ENCODE peak calls at places on chromosome 2, in seven cellular contexts. P is CD4-positive, CD25-positive, alpha-beta regulatory T cell; F is H7; X is AG04450; M is hepatocyte; D is fibroblast of lung; U is PC-9. I is an unnamed sample.

GRCh38 chr2:158269143-158269542 is 167.5 kb downstream of the UPP2 start:
- DNase-seq in P (no peak), F (no peak), X (no peak), M (no peak), D (no peak), U (no peak), I (no peak)

GRCh38 chr2:222864296-222864695 is 3.5 kb downstream of the ACSL3 start:
- DNase-seq in P (no peak), F (peak; percentile 49), X (peak; percentile 44), M (peak; percentile 9), D (peak; percentile 84), U (peak; percentile 47), I (no peak)

GRCh38 chr2:198991431-198991830 is 466.3 kb downstream of the SATB2 start:
- DNase-seq in P (no peak), F (no peak), X (no peak), M (no peak), D (no peak), U (no peak), I (no peak)

GRCh38 chr2:226247289-226248275 is 552.0 kb downstream of the IRS1 start:
- DNase-seq in P (no peak), F (no peak), X (no peak), M (no peak), D (peak; percentile 15), U (no peak), I (no peak)

GRCh38 chr2:224847961-224848850 is 132.0 kb upstream of the CCDC195 start:
- DNase-seq in P (no peak), F (no peak), X (no peak), M (peak; percentile 32), D (peak; percentile 90), U (peak; percentile 50), I (no peak)

GRCh38 chr2:7672027-7672684 is 754.9 kb downstream of the RNF144A start:
- DNase-seq in P (no peak), F (peak; percentile 57), X (peak; percentile 4), M (peak; percentile 61), D (peak; percentile 67), U (peak; percentile 24), I (peak; percentile 19)

GRCh38 chr2:41432459-41432858 is 615.4 kb upstream of the PKDCC start:
- DNase-seq in P (no peak), F (no peak), X (no peak), M (no peak), D (no peak), U (no peak), I (no peak)

GRCh38 chr2:190636362-190636761 is 12.5 kb upstream of the NAB1 start:
- DNase-seq in P (no peak), F (no peak), X (no peak), M (no peak), D (peak; percentile 82), U (no peak), I (no peak)

GRCh38 chr2:71618327-71619113 is 165.2 kb downstream of the DYSF start:
- DNase-seq in P (no peak), F (peak; percentile 47), X (no peak), M (no peak), D (peak; percentile 3), U (peak; percentile 5), I (no peak)

GRCh38 chr2:25453199-25453903 is 111.6 kb upstream of the DNMT3A start:
- DNase-seq in P (no peak), F (no peak), X (no peak), M (peak; percentile 23), D (no peak), U (no peak), I (no peak)

GRCh38 chr2:54628957-54629356 is 94.5 kb upstream of the EML6 start:
- DNase-seq in P (no peak), F (no peak), X (no peak), M (no peak), D (no peak), U (no peak), I (no peak)

GRCh38 chr2:136114392-136114791 is 3.6 kb downstream of the CXCR4 start:
- DNase-seq in P (no peak), F (no peak), X (no peak), M (peak; percentile 27), D (no peak), U (no peak), I (no peak)

GRCh38 chr2:105114551-105114950 is 76.7 kb downstream of the MRPS9 start:
- DNase-seq in P (no peak), F (peak; percentile 71), X (peak; percentile 48), M (peak; percentile 72), D (peak; percentile 75), U (no peak), I (peak; percentile 37)

GRCh38 chr2:160214461-160215055 is 14.5 kb upstream of the ITGB6 start:
- DNase-seq in P (no peak), F (no peak), X (peak; percentile 59), M (peak; percentile 50), D (peak; percentile 79), U (peak; percentile 69), I (peak; percentile 88)

GRCh38 chr2:86747708-86748627 is 27.9 kb downstream of the RMND5A start:
- DNase-seq in P (no peak), F (peak; percentile 36), X (peak; percentile 53), M (peak; percentile 54), D (peak; percentile 94), U (no peak), I (no peak)

GRCh38 chr2:209917154-209917771 is 85.2 kb upstream of the RPE start:
- DNase-seq in P (no peak), F (no peak), X (no peak), M (no peak), D (no peak), U (no peak), I (no peak)

GRCh38 chr2:46814562-46814961 is 101.0 kb downstream of the MCFD2 start:
- DNase-seq in P (no peak), F (no peak), X (no peak), M (no peak), D (no peak), U (no peak), I (no peak)

GRCh38 chr2:40653829-40654228 is 201.9 kb upstream of the SLC8A1 start:
- DNase-seq in P (no peak), F (no peak), X (no peak), M (no peak), D (no peak), U (no peak), I (no peak)

DNA sequence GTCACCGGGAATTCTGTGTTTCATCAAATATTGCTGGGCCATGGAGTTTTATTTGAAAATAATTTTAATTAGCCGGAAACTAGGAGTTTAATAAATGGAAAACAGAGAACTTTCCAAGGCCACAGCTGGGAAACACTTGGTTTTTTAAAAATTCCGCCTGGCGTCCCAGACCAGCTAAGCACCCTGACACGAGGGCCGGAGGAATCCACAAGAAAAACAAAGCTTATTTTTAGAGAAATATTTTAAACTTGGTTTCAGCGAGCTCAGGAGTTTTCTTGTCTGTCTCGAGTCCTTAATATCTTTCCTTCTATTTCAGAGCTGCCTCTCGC is 8.2 kb downstream of the ZFP36L2 start:
- DNase-seq in P (no peak), F (no peak), X (no peak), M (no peak), D (peak; percentile 53), U (no peak), I (no peak)
- H3K4me3 ChIP-seq in P (peak overlapping the region; percentile 58), F (no peak overlapping the region), X (no peak overlapping the region), M (no peak overlapping the region), D (no peak overlapping the region), U (peak overlapping the region; percentile 72), I (no peak overlapping the region)

DNA sequence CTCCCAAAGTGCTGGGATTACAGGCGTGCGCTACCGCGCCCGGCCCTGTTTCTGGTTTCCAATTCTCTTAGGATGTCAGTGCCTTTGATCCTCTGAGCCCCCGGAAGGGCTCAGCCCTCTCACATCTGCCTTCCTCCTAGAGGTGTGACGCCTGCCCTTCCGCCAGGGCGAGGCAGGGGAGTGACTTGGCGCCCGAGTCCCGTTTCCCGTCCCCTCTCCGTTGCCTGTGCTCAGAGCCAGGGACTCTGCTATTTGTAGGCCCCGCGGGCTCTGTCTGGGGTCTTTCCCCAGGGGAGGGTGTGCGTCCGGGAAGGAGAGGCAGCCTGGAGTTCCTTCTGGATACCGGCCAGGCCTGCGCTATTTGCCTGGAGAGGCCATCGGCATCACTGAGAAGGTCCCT is 103.8 kb upstream of the TAF1B start:
- DNase-seq in P (no peak), F (no peak), X (no peak), M (no peak), D (no peak), U (peak; percentile 39), I (no peak)
- H3K4me3 ChIP-seq in P (peak overlapping the region; percentile 53), F (no peak overlapping the region), X (peak overlapping the region; percentile 15), M (no peak overlapping the region), D (no peak overlapping the region), U (no peak overlapping the region), I (no peak overlapping the region)

DNA sequence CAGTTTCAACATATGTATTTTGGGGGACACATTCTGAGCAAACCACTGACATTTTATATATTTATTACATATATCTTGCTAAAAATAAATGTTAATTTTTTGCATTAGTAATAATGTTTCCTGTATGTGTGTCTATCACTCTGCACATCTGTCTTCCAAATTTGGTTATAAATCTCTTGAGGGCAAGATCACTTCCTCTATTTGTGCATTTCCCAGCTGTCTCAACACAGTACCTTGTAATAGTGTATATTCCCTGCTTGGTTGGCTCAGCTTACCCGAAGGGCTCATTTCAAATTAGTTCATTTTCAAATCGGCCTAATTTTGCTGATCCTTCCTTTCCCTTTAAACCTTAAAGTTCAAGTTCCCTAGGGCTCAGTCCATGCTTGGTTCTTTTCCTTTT is 617.1 kb upstream of the GYPC start:
- DNase-seq in P (no peak), F (no peak), X (no peak), M (no peak), D (no peak), U (no peak), I (no peak)
- H3K4me3 ChIP-seq in P (no peak overlapping the region), F (no peak overlapping the region), X (no peak overlapping the region), M (no peak overlapping the region), D (no peak overlapping the region), U (no peak overlapping the region), I (no peak overlapping the region)

GRCh38 chr2:36697424-36698066 is 1.0 kb downstream of the VIT start:
- DNase-seq in P (no peak), F (no peak), X (no peak), M (no peak), D (peak; percentile 36), U (no peak), I (no peak)
- H3K4me3 ChIP-seq in P (no peak overlapping the region), F (no peak overlapping the region), X (no peak overlapping the region), M (no peak overlapping the region), D (no peak overlapping the region), U (no peak overlapping the region), I (no peak overlapping the region)

GRCh38 chr2:147081826-147082225 is 763.0 kb upstream of the ACVR2A start:
- DNase-seq in P (no peak), F (no peak), X (no peak), M (no peak), D (no peak), U (no peak), I (no peak)

GRCh38 chr2:147083661-147084060 is 761.2 kb upstream of the ACVR2A start:
- DNase-seq in P (no peak), F (no peak), X (no peak), M (no peak), D (no peak), U (no peak), I (no peak)

GRCh38 chr2:147086715-147087114 is 758.1 kb upstream of the ACVR2A start:
- DNase-seq in P (no peak), F (no peak), X (no peak), M (no peak), D (no peak), U (no peak), I (no peak)

GRCh38 chr2:147082850-147083522 is 761.8 kb upstream of the ACVR2A start:
- DNase-seq in P (peak; percentile 21), F (peak; percentile 11), X (peak; percentile 32), M (peak; percentile 67), D (peak; percentile 86), U (peak; percentile 41), I (peak; percentile 65)
- H3K4me3 ChIP-seq in P (no peak overlapping the region), F (no peak overlapping the region), X (no peak overlapping the region), M (no peak overlapping the region), D (no peak overlapping the region), U (no peak overlapping the region), I (no peak overlapping the region)

I was measured in Jurkat, Clone E6-1.